ENCODE peak calls at places on chromosomes 6 and 20, in four cellular contexts. One of them, this sample, is unnamed.

GRCh38 chr6:105310947-105311346 is 91.9 kb downstream of the PREP start:
- DNase-seq in sigmoid colon: no peak
- DNase-seq in ovary: no peak
- DNase-seq in transverse colon: no peak
- DNase-seq in this sample: no peak

GRCh38 chr6:128519931-128520435 is 416 bp downstream of the PTPRK start:
- DNase-seq in ovary: peak
- DNase-seq in sigmoid colon: peak
- DNase-seq in transverse colon: peak
- DNase-seq in this sample: peak

GRCh38 chr6:408599-409102 is 17.1 kb downstream of the IRF4 start:
- DNase-seq in ovary: no peak
- DNase-seq in transverse colon: no peak
- DNase-seq in sigmoid colon: no peak
- DNase-seq in this sample: peak

GRCh38 chr20:37538003-37538402 is 10.3 kb upstream of the BLCAP start:
- DNase-seq in transverse colon: no peak
- DNase-seq in sigmoid colon: no peak
- DNase-seq in ovary: no peak
- DNase-seq in this sample: no peak

GRCh38 chr20:21180248-21180647 is 54.4 kb downstream of the KIZ start:
- DNase-seq in sigmoid colon: no peak
- DNase-seq in transverse colon: no peak
- DNase-seq in ovary: no peak
- DNase-seq in this sample: no peak

GRCh38 chr6:47919875-47920274 is 138.0 kb downstream of the OPN5 start:
- DNase-seq in sigmoid colon: no peak
- DNase-seq in transverse colon: no peak
- DNase-seq in ovary: no peak
- DNase-seq in this sample: no peak

GRCh38 chr6:8499540-8499939 is 64.2 kb upstream of the SLC35B3 start:
- DNase-seq in ovary: no peak
- DNase-seq in sigmoid colon: no peak
- DNase-seq in transverse colon: no peak
- DNase-seq in this sample: peak

GRCh38 chr20:15643713-15644112 is 929.5 kb downstream of the KIF16B start:
- DNase-seq in sigmoid colon: no peak
- DNase-seq in transverse colon: no peak
- DNase-seq in ovary: no peak
- DNase-seq in this sample: no peak

GRCh38 chr20:49372095-49372734 is 94.4 kb upstream of the ZNFX1 start:
- DNase-seq in ovary: no peak
- DNase-seq in sigmoid colon: no peak
- DNase-seq in transverse colon: no peak
- DNase-seq in this sample: no peak

GRCh38 chr20:17690144-17690543 is 8.1 kb upstream of the RRBP1 start:
- DNase-seq in sigmoid colon: no peak
- DNase-seq in transverse colon: no peak
- DNase-seq in ovary: no peak
- DNase-seq in this sample: no peak

GRCh38 chr6:34745277-34746103 is 11.8 kb upstream of the SNRPC start:
- DNase-seq in transverse colon: peak
- DNase-seq in ovary: no peak
- DNase-seq in sigmoid colon: no peak
- DNase-seq in this sample: peak

GRCh38 chr6:147063469-147064031 is 140.7 kb upstream of the STXBP5 start:
- DNase-seq in ovary: no peak
- DNase-seq in sigmoid colon: no peak
- DNase-seq in transverse colon: no peak
- DNase-seq in this sample: no peak

GRCh38 chr6:25883991-25884390 is 9.9 kb upstream of the SLC17A3 start:
- DNase-seq in ovary: no peak
- DNase-seq in sigmoid colon: no peak
- DNase-seq in transverse colon: no peak
- DNase-seq in this sample: no peak

GRCh38 chr20:19750907-19751636 is 7.0 kb upstream of the RIN2 start:
- DNase-seq in transverse colon: peak
- DNase-seq in ovary: no peak
- DNase-seq in sigmoid colon: no peak
- DNase-seq in this sample: no peak

GRCh38 chr6:30194797-30195690 is 18.2 kb downstream of the TRIM26 start:
- DNase-seq in transverse colon: no peak
- DNase-seq in ovary: no peak
- DNase-seq in sigmoid colon: no peak
- DNase-seq in this sample: no peak

GRCh38 chr6:6455272-6455671 is 133.2 kb upstream of the LY86 start:
- DNase-seq in sigmoid colon: no peak
- DNase-seq in ovary: no peak
- DNase-seq in transverse colon: no peak
- DNase-seq in this sample: no peak

GRCh38 chr6:108361312-108361932 is 66.6 kb downstream of the AFG1L start:
- DNase-seq in transverse colon: no peak
- DNase-seq in sigmoid colon: no peak
- DNase-seq in ovary: no peak
- DNase-seq in this sample: peak

GRCh38 chr20:48196006-48196405 is 410.7 kb upstream of the SULF2 start:
- DNase-seq in sigmoid colon: no peak
- DNase-seq in transverse colon: no peak
- DNase-seq in ovary: no peak
- DNase-seq in this sample: no peak

GRCh38 chr20:51758978-51759544 is 9.1 kb downstream of the ATP9A start:
- DNase-seq in transverse colon: no peak
- DNase-seq in ovary: no peak
- DNase-seq in sigmoid colon: no peak
- DNase-seq in this sample: no peak

GRCh38 chr6:169861431-169862045 is 110.1 kb downstream of the ERMARD start:
- DNase-seq in sigmoid colon: no peak
- DNase-seq in ovary: no peak
- DNase-seq in transverse colon: no peak
- DNase-seq in this sample: no peak

GRCh38 chr20:20483328-20483727 is 115.4 kb downstream of the INSM1 start:
- DNase-seq in transverse colon: no peak
- DNase-seq in sigmoid colon: no peak
- DNase-seq in ovary: no peak
- DNase-seq in this sample: no peak

GRCh38 chr6:106185626-106186025 is 99.5 kb downstream of the PRDM1 start:
- DNase-seq in transverse colon: no peak
- DNase-seq in sigmoid colon: no peak
- DNase-seq in ovary: no peak
- DNase-seq in this sample: no peak

GRCh38 chr20:50111120-50111828 is 1.7 kb downstream of the UBE2V1 start:
- DNase-seq in sigmoid colon: no peak
- DNase-seq in transverse colon: no peak
- DNase-seq in ovary: no peak
- DNase-seq in this sample: peak

GRCh38 chr20:32524871-32525501 is 60.1 kb downstream of the NOL4L start:
- DNase-seq in transverse colon: peak
- DNase-seq in ovary: no peak
- DNase-seq in sigmoid colon: peak
- DNase-seq in this sample: no peak

GRCh38 chr20:34300809-34301586 is 2.2 kb downstream of the AHCY start:
- DNase-seq in ovary: no peak
- DNase-seq in sigmoid colon: no peak
- DNase-seq in transverse colon: no peak
- DNase-seq in this sample: peak

GRCh38 chr20:34302312-34302722 is 838 bp downstream of the AHCY start:
- DNase-seq in ovary: no peak
- DNase-seq in transverse colon: no peak
- DNase-seq in sigmoid colon: no peak
- DNase-seq in this sample: peak

GRCh38 chr20:34301587-34302311 is 1.4 kb downstream of the AHCY start:
- DNase-seq in ovary: no peak
- DNase-seq in transverse colon: peak
- DNase-seq in sigmoid colon: no peak
- DNase-seq in this sample: peak

GRCh38 chr20:34299925-34300806 is 3.0 kb downstream of the AHCY start:
- DNase-seq in transverse colon: no peak
- DNase-seq in ovary: no peak
- DNase-seq in sigmoid colon: no peak
- DNase-seq in this sample: peak

GRCh38 chr20:34302723-34303528 is at the start of gene AHCY:
- DNase-seq in transverse colon: peak
- DNase-seq in sigmoid colon: peak
- DNase-seq in ovary: peak
- DNase-seq in this sample: peak
- TF ChIP-seq POLR2A in transverse colon: peak
- TF ChIP-seq POLR2A in sigmoid colon: no peak
- TF ChIP-seq POLR2A in ovary: peak
- TF ChIP-seq POLR2A in this sample: peak

DNA sequence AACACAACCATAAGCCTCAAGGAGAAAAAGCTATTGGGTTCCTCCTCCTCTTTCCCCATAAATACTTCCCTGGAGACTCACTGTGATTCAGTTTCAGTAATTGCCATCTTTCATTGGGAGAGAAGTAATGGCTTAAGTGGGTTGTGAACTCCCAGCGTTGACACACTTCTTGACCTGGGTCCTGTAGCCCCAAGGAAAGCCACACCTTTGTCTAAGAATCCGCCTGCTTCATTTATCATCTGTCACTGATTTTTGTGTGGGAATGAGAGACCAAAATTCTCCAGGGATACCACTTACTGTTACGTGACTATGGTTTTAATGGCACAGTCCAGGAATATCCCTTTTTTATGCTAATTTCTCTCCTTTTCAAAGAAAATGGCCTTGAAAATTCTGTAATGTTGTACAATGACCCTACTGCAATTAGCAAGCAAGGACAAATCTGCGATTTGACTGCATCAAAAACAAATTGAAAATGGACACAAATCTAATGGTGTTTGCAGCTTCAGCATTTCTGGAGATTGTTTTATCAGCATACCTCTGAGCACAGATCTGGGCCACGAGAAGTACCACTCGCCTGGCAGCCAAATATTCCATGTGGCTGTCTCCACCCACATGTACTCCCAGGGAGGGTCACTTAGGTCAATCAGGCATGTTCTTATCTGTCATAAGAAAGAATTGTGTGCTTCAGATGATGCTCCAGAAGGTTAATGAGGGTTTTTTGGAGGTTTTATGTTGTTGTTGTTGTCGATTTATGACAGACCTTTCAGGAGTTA is 29.8 kb downstream of the DCBLD1 start:
- DNase-seq in ovary: no peak
- DNase-seq in sigmoid colon: no peak
- DNase-seq in transverse colon: no peak
- DNase-seq in this sample: no peak
- TF ChIP-seq POLR2A in ovary: no peak
- TF ChIP-seq POLR2A in sigmoid colon: no peak
- TF ChIP-seq POLR2A in transverse colon: no peak
- TF ChIP-seq POLR2A in this sample: no peak

GRCh38 chr6:157822221-157823000 is 635 bp upstream of the SNX9 start:
- DNase-seq in ovary: peak
- DNase-seq in transverse colon: peak
- DNase-seq in sigmoid colon: no peak
- DNase-seq in this sample: peak

GRCh38 chr6:157823523-157824370 is 701 bp downstream of the SNX9 start:
- DNase-seq in ovary: peak
- DNase-seq in sigmoid colon: peak
- DNase-seq in transverse colon: peak
- DNase-seq in this sample: peak

GRCh38 chr6:157825243-157825904 is 2.3 kb downstream of the SNX9 start:
- DNase-seq in ovary: no peak
- DNase-seq in transverse colon: no peak
- DNase-seq in sigmoid colon: no peak
- DNase-seq in this sample: peak

GRCh38 chr6:157821342-157822033 is 1.6 kb upstream of the SNX9 start:
- DNase-seq in ovary: no peak
- DNase-seq in sigmoid colon: no peak
- DNase-seq in transverse colon: no peak
- DNase-seq in this sample: peak

DNA sequence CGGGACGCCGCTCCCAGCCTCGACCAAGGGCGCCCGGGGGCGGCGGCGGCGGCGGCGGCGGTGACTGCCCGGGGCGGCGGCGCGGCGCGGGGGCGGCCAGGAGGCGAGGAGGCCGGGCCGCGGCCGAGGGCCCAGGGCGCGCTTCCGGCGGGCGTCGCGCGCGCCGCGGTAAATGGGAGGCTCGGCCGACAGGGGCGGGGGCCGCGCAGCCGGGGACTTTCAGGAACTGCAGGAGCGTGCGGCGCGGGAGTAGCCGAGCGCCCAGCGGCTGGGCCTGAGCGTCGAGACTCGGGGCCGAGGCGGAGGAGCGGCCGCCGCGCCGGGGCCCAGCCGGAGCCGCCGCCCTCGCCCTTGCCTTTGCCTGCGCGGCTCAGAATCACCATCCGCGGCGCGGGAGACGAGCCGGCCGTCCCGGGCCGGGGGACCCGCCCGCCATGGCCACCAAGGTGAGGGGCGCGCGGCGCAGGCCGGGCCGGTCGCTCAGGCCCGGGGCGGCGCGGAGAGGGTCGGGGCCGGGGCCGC is at the start of gene SNX9:
- DNase-seq in transverse colon: peak
- DNase-seq in sigmoid colon: peak
- DNase-seq in ovary: peak
- DNase-seq in this sample: peak
- TF ChIP-seq POLR2A in transverse colon: peak
- TF ChIP-seq POLR2A in sigmoid colon: no peak
- TF ChIP-seq POLR2A in ovary: peak
- TF ChIP-seq POLR2A in this sample: no peak

DNA sequence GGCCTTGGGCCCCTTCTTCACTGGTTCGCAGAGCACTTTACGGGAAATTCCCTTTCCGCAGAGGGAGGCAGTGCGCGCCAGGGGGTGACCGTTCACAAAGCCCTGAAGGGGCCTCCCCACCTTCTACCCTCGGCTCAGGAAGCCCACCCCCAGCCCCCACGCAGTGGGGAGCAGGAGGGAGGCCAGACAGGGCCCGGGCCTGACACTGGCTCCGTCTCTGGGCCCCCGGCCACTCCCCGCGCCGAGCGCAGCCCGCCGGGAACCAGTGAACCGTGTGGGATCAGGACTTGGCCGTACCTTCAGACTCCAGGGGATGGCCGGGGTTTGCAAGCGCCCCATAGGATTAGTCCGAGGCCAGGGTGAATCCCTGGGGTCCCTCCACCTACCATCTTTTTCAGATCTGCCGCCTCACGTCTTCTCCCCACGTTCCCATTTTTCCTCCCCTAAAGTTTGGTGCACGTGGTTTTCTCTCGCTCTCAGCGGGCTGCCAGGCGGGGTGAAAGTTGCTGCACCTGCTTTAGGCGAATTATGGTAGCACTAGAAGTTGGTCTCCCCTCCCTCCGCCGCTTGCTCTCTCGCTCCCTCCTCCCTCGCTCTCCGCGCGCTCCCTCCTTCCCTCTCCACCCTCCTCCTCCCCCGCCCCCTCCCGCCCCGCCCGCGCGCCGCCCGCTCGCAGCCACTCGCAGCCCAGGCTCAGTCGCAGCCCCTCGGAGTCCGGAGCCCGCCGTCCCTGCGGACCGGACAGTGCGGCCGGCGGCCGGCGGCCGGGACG is at the start of gene FOXP4:
- DNase-seq in sigmoid colon: peak
- DNase-seq in ovary: peak
- DNase-seq in transverse colon: peak
- DNase-seq in this sample: peak
- TF ChIP-seq POLR2A in sigmoid colon: no peak
- TF ChIP-seq POLR2A in ovary: no peak
- TF ChIP-seq POLR2A in transverse colon: no peak
- TF ChIP-seq POLR2A in this sample: no peak